ENCODE peak calls at places on chromosomes 2 and 18, in four cellular contexts. Z, R, H and Q are unnamed samples.

GRCh38 chr2:176779917-176780316 is 432.7 kb upstream of the HNRNPA3 start:
- DNase-seq in R (no peak), H (no peak), Z (no peak), Q (no peak)

GRCh38 chr2:240477916-240478315 is 42.5 kb downstream of the GPC1 start:
- DNase-seq in R (no peak), Z (no peak), H (no peak), Q (no peak)

GRCh38 chr2:36338827-36339145 is 16.8 kb upstream of the CRIM1 start:
- DNase-seq in R (peak), H (no peak), Z (no peak), Q (no peak)

GRCh38 chr2:241234962-241235361 is 46.5 kb downstream of the ANO7 start:
- DNase-seq in R (no peak), H (no peak), Z (no peak), Q (no peak)

GRCh38 chr2:215521031-215521430 is 85.2 kb upstream of the FN1 start:
- DNase-seq in Z (no peak), H (no peak), R (no peak), Q (no peak)

GRCh38 chr2:135733045-135733444 is 8.6 kb upstream of the UBXN4 start:
- DNase-seq in H (no peak), R (no peak), Z (no peak), Q (no peak)

GRCh38 chr2:36562973-36563532 is 34.9 kb downstream of the FEZ2 start:
- DNase-seq in Z (no peak), H (no peak), R (peak), Q (no peak)

GRCh38 chr2:33107690-33108482 is 161.1 kb downstream of the LTBP1 start:
- DNase-seq in H (no peak), Z (no peak), R (peak), Q (no peak)

GRCh38 chr2:144324446-144325045 is 195.4 kb downstream of the ZEB2 start:
- DNase-seq in Z (no peak), H (no peak), R (no peak), Q (no peak)

GRCh38 chr2:65504814-65505697 is 72.7 kb upstream of the SPRED2 start:
- DNase-seq in Z (no peak), H (no peak), R (no peak), Q (no peak)

GRCh38 chr2:128684523-128684922 is 365.9 kb upstream of the HS6ST1 start:
- DNase-seq in Z (no peak), H (no peak), R (no peak), Q (no peak)

GRCh38 chr18:49967171-49967570 is 153.8 kb upstream of the ACAA2 start:
- DNase-seq in R (no peak), Z (peak), H (no peak), Q (no peak)

GRCh38 chr2:218993345-218994315 is at the start of gene CRYBA2:
- DNase-seq in Z (no peak), H (peak), R (no peak), Q (no peak)

GRCh38 chr2:138707424-138708074 is 72.6 kb downstream of the NXPH2 start:
- DNase-seq in Z (no peak), H (no peak), R (peak), Q (no peak)

GRCh38 chr2:188145885-188146284 is 145.8 kb upstream of the GULP1 start:
- DNase-seq in H (no peak), Z (no peak), R (no peak), Q (no peak)

GRCh38 chr18:3294435-3295080 is 32.6 kb downstream of the MYL12B start:
- DNase-seq in H (peak), Z (no peak), R (peak), Q (no peak)

GRCh38 chr2:64298161-64298560 is 153.9 kb upstream of the PELI1 start:
- DNase-seq in H (no peak), R (no peak), Z (no peak), Q (no peak)

GRCh38 chr2:194003911-194004310 is 1653.1 kb upstream of the SLC39A10 start:
- DNase-seq in Z (no peak), R (no peak), H (no peak), Q (no peak)

GRCh38 chr2:45585267-45585861 is 25.7 kb downstream of the SRBD1 start:
- DNase-seq in H (peak), Z (no peak), R (peak), Q (no peak)

GRCh38 chr2:88765154-88765948 is 73.9 kb downstream of the RPIA start:
- DNase-seq in Z (no peak), H (no peak), R (peak), Q (peak)

GRCh38 chr18:12597775-12598174 is 60.1 kb downstream of the SPIRE1 start:
- DNase-seq in R (peak), H (no peak), Z (no peak), Q (no peak)

GRCh38 chr2:187500585-187501359 is 52.7 kb upstream of the CALCRL start:
- DNase-seq in H (peak), Z (no peak), R (peak), Q (no peak)

GRCh38 chr2:105186967-105187498 is 54.5 kb upstream of the GPR45 start:
- DNase-seq in H (no peak), Z (no peak), R (no peak), Q (no peak)

GRCh38 chr2:215531284-215531683 is 95.4 kb upstream of the FN1 start:
- DNase-seq in H (no peak), Z (no peak), R (peak), Q (no peak)

GRCh38 chr2:104444392-104444791 is 409.5 kb upstream of the POU3F3 start:
- DNase-seq in Z (no peak), R (no peak), H (no peak), Q (no peak)

GRCh38 chr2:172972005-172972619 is 103.5 kb upstream of the MAP3K20 start:
- DNase-seq in Z (no peak), H (peak), R (peak), Q (no peak)

GRCh38 chr2:81895620-81896245 is 1591.2 kb upstream of the LRRTM1 start:
- DNase-seq in H (no peak), R (no peak), Z (no peak), Q (no peak)

GRCh38 chr2:203871371-203871983 is 3.9 kb downstream of the CTLA4 start:
- DNase-seq in R (no peak), Z (peak), H (no peak), Q (no peak)

GRCh38 chr2:53286336-53286735 is 481.3 kb upstream of the CHAC2 start:
- DNase-seq in Z (no peak), H (no peak), R (peak), Q (no peak)

GRCh38 chr18:26386002-26386401 is 159.8 kb downstream of the TAF4B start:
- DNase-seq in R (peak), H (no peak), Z (no peak), Q (no peak)

GRCh38 chr18:36493349-36494281 is 196.1 kb downstream of the FHOD3 start:
- DNase-seq in R (peak), H (no peak), Z (no peak), Q (no peak)

GRCh38 chr2:88959480-88960204 is 268.2 kb downstream of the RPIA start:
- DNase-seq in Z (no peak), R (peak), H (peak), Q (no peak)

GRCh38 chr18:32286749-32287148 is 96.9 kb downstream of the MEP1B start:
- DNase-seq in H (no peak), Z (no peak), R (no peak), Q (no peak)

GRCh38 chr18:32293107-32293506 is 103.3 kb downstream of the MEP1B start:
- DNase-seq in Z (no peak), R (no peak), H (no peak), Q (no peak)

GRCh38 chr18:32287873-32288272 is 98.0 kb downstream of the MEP1B start:
- DNase-seq in R (no peak), Z (no peak), H (no peak), Q (no peak)

GRCh38 chr18:32287249-32287648 is 97.4 kb downstream of the MEP1B start:
- DNase-seq in H (no peak), Z (no peak), R (no peak), Q (no peak)

DNA sequence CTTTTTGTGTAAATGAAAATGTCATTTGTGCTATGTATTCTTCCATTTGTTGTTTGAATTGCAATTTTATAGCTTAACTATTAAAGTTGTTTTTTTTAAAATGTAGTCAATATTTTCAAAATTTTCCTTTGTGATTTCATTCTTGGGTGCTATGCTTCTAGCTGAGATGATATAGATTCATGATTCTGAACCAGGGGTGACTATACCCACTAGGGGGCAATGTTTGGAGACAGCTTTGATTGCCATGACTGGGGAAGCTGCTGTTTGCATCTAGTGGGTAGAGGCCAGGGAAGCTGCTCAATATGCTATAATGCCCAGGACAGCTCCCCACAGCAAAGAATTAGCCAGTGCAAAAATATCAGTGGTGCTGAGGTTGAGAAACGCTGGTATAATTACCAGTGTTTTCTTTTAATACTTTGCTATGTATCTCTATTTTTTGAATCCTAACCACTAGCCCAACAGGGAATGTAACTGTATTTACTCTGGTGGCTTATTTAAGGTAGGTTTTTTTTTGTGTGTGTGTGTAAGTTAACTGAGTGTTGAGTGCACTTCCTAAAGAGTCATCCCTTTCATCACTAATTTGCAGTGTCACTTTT is 99.7 kb downstream of the MEP1B start:
- DNase-seq in Z (no peak), R (peak), H (peak), Q (peak)
- TF ChIP-seq CHD1 in Z (no peak), R (no peak), H (no peak), Q (no peak)

GRCh38 chr18:60893331-60894114 is 439.7 kb upstream of the CDH20 start:
- DNase-seq in H (no peak), Z (no peak), R (no peak), Q (no peak)
- TF ChIP-seq CHD1 in H (no peak), Z (no peak), R (no peak), Q (no peak)

DNA sequence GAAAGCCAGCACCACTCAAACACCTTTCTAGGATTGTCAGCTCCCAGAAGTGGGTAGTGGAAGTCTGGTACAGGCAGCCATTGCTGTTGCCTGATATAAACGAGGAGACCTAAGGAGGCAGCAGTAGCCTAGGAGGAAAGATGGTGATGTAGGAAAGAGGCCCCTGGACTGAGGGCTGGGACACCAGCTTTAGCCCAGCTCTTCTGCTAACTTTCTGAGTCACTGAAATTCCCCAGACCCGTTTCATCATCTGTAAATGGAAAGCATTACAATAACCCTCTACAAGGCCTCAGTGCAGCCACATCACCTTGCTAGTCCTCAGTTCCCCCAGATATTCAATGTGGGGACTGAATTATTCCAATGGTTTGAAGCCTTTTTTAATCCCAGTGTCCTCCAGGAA is 336.5 kb downstream of the TNS1 start:
- DNase-seq in H (no peak), Z (no peak), R (peak), Q (no peak)
- TF ChIP-seq CHD1 in H (no peak), Z (no peak), R (no peak), Q (no peak)

GRCh38 chr2:47631840-47632398 is 151.0 kb upstream of the MSH6 start:
- DNase-seq in Z (no peak), H (no peak), R (peak), Q (no peak)
- TF ChIP-seq CHD1 in Z (no peak), H (no peak), R (no peak), Q (no peak)

GRCh38 chr2:237170017-237170416 is 84.3 kb downstream of the COPS8 start:
- DNase-seq in H (no peak), R (peak), Z (no peak), Q (no peak)

GRCh38 chr2:237167934-237168333 is 82.2 kb downstream of the COPS8 start:
- DNase-seq in R (no peak), Z (no peak), H (no peak), Q (no peak)

GRCh38 chr2:237171895-237172294 is 86.2 kb downstream of the COPS8 start:
- DNase-seq in Z (no peak), H (no peak), R (peak), Q (no peak)

GRCh38 chr2:237167038-237167437 is 81.3 kb downstream of the COPS8 start:
- DNase-seq in Z (no peak), H (no peak), R (no peak), Q (no peak)

DNA sequence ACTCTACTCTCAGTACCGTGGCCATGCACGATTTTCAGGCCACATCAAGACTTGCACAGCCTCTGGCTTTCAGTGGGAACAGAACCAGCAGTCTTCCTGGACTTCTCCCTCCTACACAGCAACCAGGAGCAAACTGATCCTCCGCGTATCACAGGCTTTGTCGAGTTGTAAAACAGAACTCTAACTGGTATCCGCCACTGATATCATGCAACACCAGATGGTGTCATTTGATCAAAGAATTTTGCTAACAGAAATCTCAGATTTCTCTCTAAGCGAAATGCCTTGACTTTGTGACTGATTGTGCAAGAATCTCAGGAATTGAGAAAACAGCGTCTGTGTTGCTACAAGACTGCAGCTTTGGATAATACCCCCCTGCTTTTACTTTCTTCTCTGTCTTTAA is 85.7 kb downstream of the COPS8 start:
- DNase-seq in Z (no peak), R (peak), H (no peak), Q (no peak)
- TF ChIP-seq CHD1 in Z (no peak), R (no peak), H (no peak), Q (no peak)

GRCh38 chr18:35041752-35042379 is 653 bp downstream of the MAPRE2 start:
- DNase-seq in R (no peak), Z (no peak), H (peak), Q (no peak)
- TF ChIP-seq CHD1 in R (no peak), Z (no peak), H (no peak), Q (no peak)

DNA sequence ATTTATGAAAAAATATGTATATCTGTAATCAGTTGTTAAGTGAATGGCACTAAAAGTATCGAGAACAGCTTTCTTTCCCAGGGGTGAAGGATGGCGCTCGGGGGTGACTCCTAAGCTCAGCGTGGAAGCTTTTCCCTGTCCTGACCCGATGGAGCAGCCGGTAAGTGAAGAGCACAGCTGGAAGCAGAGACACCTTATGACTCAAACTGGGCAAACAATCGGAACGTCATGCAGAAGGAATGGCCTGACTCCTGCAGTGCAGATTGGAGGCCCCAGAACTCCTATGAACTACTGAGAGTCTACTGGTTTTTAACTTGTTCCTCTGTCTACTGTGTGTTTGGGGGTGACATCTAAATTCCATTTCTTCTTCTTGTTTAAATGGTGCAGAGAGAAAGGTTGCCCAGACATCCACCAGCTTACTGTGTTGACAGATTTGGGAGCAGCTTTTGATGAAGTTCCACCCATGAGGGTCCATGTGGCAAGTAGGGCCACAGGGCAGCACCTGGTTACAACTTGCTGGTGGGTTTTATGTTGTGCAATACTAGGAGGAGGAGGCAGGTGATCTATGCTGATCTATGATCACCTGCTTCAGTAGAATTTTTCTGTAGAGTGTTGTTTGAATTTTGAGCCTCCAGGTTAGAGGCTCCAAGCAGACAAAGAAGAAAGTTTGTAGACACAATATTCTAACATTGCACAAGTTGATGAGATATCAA is 52.8 kb upstream of the TMEM182 start:
- DNase-seq in H (no peak), Z (no peak), R (peak), Q (no peak)
- TF ChIP-seq CHD1 in H (no peak), Z (no peak), R (no peak), Q (no peak)

GRCh38 chr2:26631401-26631800 is 9.8 kb downstream of the CIB4 start:
- DNase-seq in H (no peak), Z (no peak), R (no peak), Q (no peak)

GRCh38 chr2:26629346-26629630 is 11.9 kb downstream of the CIB4 start:
- DNase-seq in H (no peak), R (no peak), Z (no peak), Q (no peak)

GRCh38 chr2:26630669-26631360 is 10.4 kb downstream of the CIB4 start:
- DNase-seq in R (peak), Z (no peak), H (no peak), Q (no peak)

GRCh38 chr2:26629751-26630150 is 11.4 kb downstream of the CIB4 start:
- DNase-seq in R (no peak), H (no peak), Z (no peak), Q (no peak)

GRCh38 chr2:26630235-26630634 is 10.9 kb downstream of the CIB4 start:
- DNase-seq in Z (no peak), H (no peak), R (no peak), Q (no peak)
- TF ChIP-seq CHD1 in Z (no peak), H (no peak), R (no peak), Q (no peak)